ENCODE peak calls at places on chromosomes 2 and 18, in four cellular contexts. F is mesenchymal stem cell, E is spleen, K is fibroblast of lung. X is an unnamed sample.

GRCh38 chr2:37647941-37648315 is 23.5 kb downstream of the CDC42EP3 start:
- DNase-seq in F (no peak), E (no peak), K (no peak), X (no peak)

GRCh38 chr2:44136186-44136585 is 32.5 kb upstream of the PPM1B start:
- DNase-seq in F (peak; percentile 48), E (no peak), K (peak; percentile 84), X (no peak)

GRCh38 chr2:46216213-46216612 is 81.0 kb upstream of the EPAS1 start:
- DNase-seq in F (peak; percentile 33), E (no peak), K (peak; percentile 89), X (no peak)

GRCh38 chr18:3814840-3815239 is 364.9 kb downstream of the TGIF1 start:
- DNase-seq in F (no peak), E (no peak), K (peak; percentile 57), X (no peak)

GRCh38 chr2:98674233-98674964 is 56.5 kb downstream of the MGAT4A start:
- DNase-seq in F (no peak), E (no peak), K (no peak), X (no peak)

GRCh38 chr2:238399094-238399493 is 27.6 kb upstream of the ASB1 start:
- DNase-seq in F (no peak), E (no peak), K (no peak), X (no peak)

GRCh38 chr2:40348665-40349064 is 103.2 kb downstream of the SLC8A1 start:
- DNase-seq in F (peak; percentile 75), E (no peak), K (peak; percentile 93), X (no peak)

GRCh38 chr2:235639387-235639786 is 145.5 kb downstream of the AGAP1 start:
- DNase-seq in F (peak; percentile 98), E (no peak), K (peak; percentile 83), X (peak; percentile 85)

GRCh38 chr2:61910603-61911002 is 5.1 kb downstream of the COMMD1 start:
- DNase-seq in F (no peak), E (no peak), K (no peak), X (no peak)

GRCh38 chr2:72991439-72991725 is 74.1 kb downstream of the EMX1 start:
- DNase-seq in F (no peak), E (peak; percentile 59), K (no peak), X (peak; percentile 37)

GRCh38 chr2:8310557-8311455 is 371.1 kb upstream of the ID2 start:
- DNase-seq in F (no peak), E (no peak), K (no peak), X (no peak)

GRCh38 chr2:164782323-164782722 is 59.3 kb downstream of the COBLL1 start:
- DNase-seq in F (peak; percentile 47), E (no peak), K (peak; percentile 20), X (no peak)

GRCh38 chr2:235127909-235128308 is 176.1 kb downstream of the SH3BP4 start:
- DNase-seq in F (no peak), E (no peak), K (peak; percentile 8), X (no peak)

GRCh38 chr2:233459426-233459825 is 105.1 kb downstream of the DGKD start:
- DNase-seq in F (no peak), E (no peak), K (no peak), X (no peak)

GRCh38 chr2:86786001-86786536 is 4.6 kb downstream of the CD8A start:
- DNase-seq in F (no peak), E (no peak), K (no peak), X (no peak)

GRCh38 chr2:177245010-177245422 is 19.5 kb downstream of the NFE2L2 start:
- DNase-seq in F (peak; percentile 98), E (no peak), K (peak; percentile 88), X (no peak)

GRCh38 chr2:144524190-144524957 is 4.5 kb upstream of the ZEB2 start:
- DNase-seq in F (no peak), E (peak; percentile 90), K (peak; percentile 20), X (peak; percentile 82)

GRCh38 chr2:100234141-100234540 is 88.2 kb downstream of the LONRF2 start:
- DNase-seq in F (peak; percentile 48), E (no peak), K (peak; percentile 86), X (no peak)

GRCh38 chr2:158598856-158599517 is 142.2 kb downstream of the PKP4 start:
- DNase-seq in F (peak; percentile 22), E (no peak), K (peak; percentile 7), X (no peak)

GRCh38 chr2:172968061-172968469 is 107.6 kb upstream of the MAP3K20 start:
- DNase-seq in F (peak; percentile 87), E (no peak), K (peak; percentile 93), X (peak; percentile 78)

GRCh38 chr2:152134488-152135280 is 35.8 kb upstream of the CACNB4 start:
- DNase-seq in F (peak; percentile 34), E (no peak), K (peak; percentile 57), X (no peak)

GRCh38 chr2:225399509-225399908 is at the start of gene NYAP2:
- DNase-seq in F (no peak), E (no peak), K (no peak), X (no peak)

GRCh38 chr2:205975082-205975949 is 110.7 kb downstream of the INO80D start:
- DNase-seq in F (peak; percentile 13), E (no peak), K (peak; percentile 22), X (no peak)

GRCh38 chr2:65018141-65018582 is 29.0 kb downstream of the SLC1A4 start:
- DNase-seq in F (no peak), E (peak; percentile 83), K (no peak), X (no peak)

GRCh38 chr2:133525751-133526467 is 42.4 kb downstream of the NCKAP5 start:
- DNase-seq in F (no peak), E (no peak), K (no peak), X (no peak)

GRCh38 chr2:205245001-205245400 is 437.3 kb upstream of the NRP2 start:
- DNase-seq in F (no peak), E (no peak), K (no peak), X (no peak)

DNA sequence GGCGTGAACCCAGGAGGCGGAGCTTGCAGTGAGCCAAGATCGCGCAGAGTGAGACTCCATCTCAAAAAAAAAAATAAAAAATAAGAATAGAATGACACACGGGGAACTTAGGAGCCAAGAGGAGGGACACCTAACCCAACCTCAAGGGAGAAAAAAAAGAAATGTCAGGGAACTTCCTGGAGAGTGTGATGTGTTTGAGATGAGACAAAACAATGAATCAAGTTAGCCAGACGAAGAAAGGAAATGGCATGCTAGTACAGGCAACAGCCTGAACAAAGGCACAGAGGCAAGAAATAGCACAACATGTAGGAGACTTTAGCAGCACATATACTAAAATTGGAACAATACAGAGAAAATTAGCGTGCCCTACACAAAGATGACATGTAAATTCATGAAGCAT is 36.7 kb upstream of the PAPOLG start:
- DNase-seq in F (no peak), E (no peak), K (no peak), X (no peak)
- H3K4me1 ChIP-seq in F (no peaks in the 10 kb centered on the region), E (no peaks in the 10 kb centered on the region), K (no peaks in the 10 kb centered on the region), X (no peaks in the 10 kb centered on the region)

GRCh38 chr18:8212893-8213805 is 396.1 kb upstream of the RAB12 start:
- DNase-seq in F (peak; percentile 6), E (no peak), K (peak; percentile 78), X (no peak)
- H3K27ac ChIP-seq in F (no peak overlapping the region), E (no peak overlapping the region), K (no peak overlapping the region), X (no peak overlapping the region)

DNA sequence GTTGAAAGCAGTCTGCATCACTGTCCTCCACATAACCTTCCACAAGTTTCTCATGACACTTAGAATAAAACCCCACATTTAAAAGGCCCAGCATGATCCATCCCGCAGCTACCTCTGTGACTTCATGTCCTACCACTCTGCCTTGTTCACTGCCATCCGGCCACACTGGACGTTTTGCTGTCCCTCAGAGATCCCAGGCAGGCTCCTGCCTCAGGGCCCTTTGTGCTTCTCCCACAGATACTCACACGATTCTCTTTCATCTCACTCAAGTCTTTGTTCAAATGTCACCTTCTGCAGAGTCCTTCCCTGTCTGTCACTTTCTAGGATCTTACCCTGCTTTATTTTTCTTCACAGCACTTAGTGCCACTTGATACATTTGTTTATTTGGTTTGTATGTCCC is 232.9 kb upstream of the BOD1L2 start:
- DNase-seq in F (no peak), E (no peak), K (no peak), X (no peak)
- H3K4me1 ChIP-seq in F (no peaks in the 10 kb centered on the region), E (peaks cover 4% of the 10 kb centered on the region), K (no peaks in the 10 kb centered on the region), X (no peaks in the 10 kb centered on the region)

GRCh38 chr2:222922019-222922800 is 61.4 kb downstream of the ACSL3 start:
- DNase-seq in F (no peak), E (no peak), K (no peak), X (no peak)
- H3K27ac ChIP-seq in F (no peak overlapping the region), E (no peak overlapping the region), K (no peak overlapping the region), X (no peak overlapping the region)

DNA sequence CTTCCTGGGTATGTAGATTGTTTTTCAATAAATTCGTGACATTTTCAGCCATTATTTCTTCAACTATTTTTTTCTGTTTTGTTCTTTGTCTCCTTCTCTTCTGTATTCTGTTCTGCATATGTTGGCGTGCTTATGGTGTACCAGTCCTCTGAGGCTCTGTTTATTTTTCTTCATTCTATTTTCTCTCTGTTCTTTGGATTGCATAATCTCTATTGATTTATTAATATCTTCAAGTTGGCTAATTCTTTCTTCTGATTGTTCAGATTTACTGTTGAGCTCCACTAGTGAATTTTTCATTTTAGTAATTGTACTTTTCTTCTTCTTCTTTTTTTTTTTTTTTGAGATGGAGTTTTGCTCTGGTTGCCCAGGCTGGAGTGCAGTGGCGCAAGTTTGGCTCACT is 9.9 kb downstream of the GNLY start:
- DNase-seq in F (no peak), E (no peak), K (no peak), X (no peak)
- H3K4me1 ChIP-seq in F (peaks cover 5% of the 10 kb centered on the region), E (peaks cover 67% of the 10 kb centered on the region), K (peaks cover 15% of the 10 kb centered on the region), X (no peaks in the 10 kb centered on the region)

X was measured in aorta.